ENCODE peak calls at places on chromosome 15, in eight cellular contexts. Z, Y, C, N, G, L, T and O are unnamed samples.

GRCh38 chr15:47711654-47712053 is 5.7 kb upstream of the SEMA6D start:
- DNase-seq in Z (peak; percentile 32), Y (no peak), C (no peak), N (peak; percentile 14), G (no peak), L (no peak), T (no peak), O (no peak)

GRCh38 chr15:82021992-82022391 is 23.8 kb downstream of the MEX3B start:
- DNase-seq in Z (no peak), Y (no peak), C (no peak), N (no peak), G (no peak), L (peak; percentile 85), T (no peak), O (no peak)

GRCh38 chr15:38588672-38589071 is 24.1 kb upstream of the RASGRP1 start:
- DNase-seq in Z (no peak), Y (no peak), C (no peak), N (no peak), G (no peak), L (peak; percentile 38), T (no peak), O (no peak)

GRCh38 chr15:68609618-68610017 is 30.8 kb downstream of the CORO2B start:
- DNase-seq in Z (no peak), Y (no peak), C (peak; percentile 95), N (no peak), G (no peak), L (no peak), T (no peak), O (no peak)

GRCh38 chr15:73105064-73105463 is 52.8 kb downstream of the NEO1 start:
- DNase-seq in Z (no peak), Y (no peak), C (no peak), N (no peak), G (no peak), L (no peak), T (no peak), O (no peak)

GRCh38 chr15:53918180-53919079 is 59.8 kb upstream of the UNC13C start:
- DNase-seq in Z (no peak), Y (no peak), C (no peak), N (no peak), G (no peak), L (no peak), T (no peak), O (no peak)

GRCh38 chr15:88894819-88895767 is at the start of gene HAPLN3:
- DNase-seq in Z (peak; percentile 47), Y (peak; percentile 18), C (no peak), N (peak; percentile 79), G (peak; percentile 63), L (peak; percentile 64), T (peak; percentile 62), O (peak; percentile 11)

GRCh38 chr15:91032919-91033803 is 10.8 kb upstream of the VPS33B start:
- DNase-seq in Z (peak; percentile 60), Y (peak; percentile 17), C (peak; percentile 66), N (peak; percentile 86), G (peak; percentile 45), L (peak; percentile 26), T (no peak), O (peak; percentile 21)

GRCh38 chr15:39598186-39598850 is 17.4 kb downstream of the THBS1 start:
- DNase-seq in Z (peak; percentile 63), Y (no peak), C (no peak), N (no peak), G (no peak), L (no peak), T (no peak), O (no peak)

GRCh38 chr15:61038910-61039309 is 190.2 kb downstream of the RORA start:
- DNase-seq in Z (no peak), Y (no peak), C (no peak), N (no peak), G (no peak), L (no peak), T (no peak), O (no peak)

GRCh38 chr15:49215768-49216739 is 46.0 kb downstream of the GALK2 start:
- DNase-seq in Z (peak; percentile 82), Y (no peak), C (no peak), N (peak; percentile 63), G (no peak), L (no peak), T (no peak), O (no peak)

GRCh38 chr15:97521894-97522293 is 438.6 kb upstream of the ARRDC4 start:
- DNase-seq in Z (no peak), Y (no peak), C (peak; percentile 76), N (peak; percentile 30), G (no peak), L (no peak), T (no peak), O (no peak)

GRCh38 chr15:70152070-70152480 is 54.4 kb upstream of the TLE3 start:
- DNase-seq in Z (no peak), Y (no peak), C (peak; percentile 25), N (no peak), G (no peak), L (no peak), T (no peak), O (no peak)

GRCh38 chr15:64912379-64912778 is 677 bp downstream of the ANKDD1A start:
- DNase-seq in Z (no peak), Y (no peak), C (no peak), N (no peak), G (no peak), L (no peak), T (no peak), O (no peak)

GRCh38 chr15:78212546-78213424 is 21.6 kb downstream of the ACSBG1 start:
- DNase-seq in Z (peak; percentile 71), Y (no peak), C (peak; percentile 92), N (no peak), G (no peak), L (peak; percentile 87), T (peak; percentile 92), O (no peak)

GRCh38 chr15:72935521-72935920 is 116.7 kb upstream of the NEO1 start:
- DNase-seq in Z (no peak), Y (no peak), C (no peak), N (no peak), G (no peak), L (no peak), T (no peak), O (no peak)

GRCh38 chr15:35466476-35466875 is 79.5 kb downstream of the DPH6 start:
- DNase-seq in Z (no peak), Y (no peak), C (no peak), N (no peak), G (no peak), L (peak; percentile 22), T (no peak), O (no peak)

GRCh38 chr15:62020576-62021160 is 39.6 kb downstream of the VPS13C start:
- DNase-seq in Z (no peak), Y (no peak), C (no peak), N (no peak), G (no peak), L (peak; percentile 43), T (peak; percentile 27), O (no peak)

GRCh38 chr15:27679621-27680521 is 419.2 kb downstream of the OCA2 start:
- DNase-seq in Z (no peak), Y (no peak), C (no peak), N (no peak), G (no peak), L (no peak), T (no peak), O (no peak)

GRCh38 chr15:68344600-68344999 is 67.1 kb downstream of the FEM1B start:
- DNase-seq in Z (no peak), Y (no peak), C (no peak), N (no peak), G (no peak), L (peak; percentile 20), T (no peak), O (no peak)

GRCh38 chr15:77654975-77655374 is 22.3 kb upstream of the LINGO1 start:
- DNase-seq in Z (peak; percentile 15), Y (no peak), C (no peak), N (peak; percentile 86), G (no peak), L (no peak), T (no peak), O (no peak)

GRCh38 chr15:81002254-81003022 is 1.7 kb downstream of the TLNRD1 start:
- DNase-seq in Z (no peak), Y (no peak), C (peak; percentile 59), N (peak; percentile 57), G (no peak), L (no peak), T (no peak), O (no peak)

GRCh38 chr15:51623386-51623938 is 891 bp upstream of the DMXL2 start:
- DNase-seq in Z (no peak), Y (no peak), C (no peak), N (no peak), G (no peak), L (no peak), T (no peak), O (no peak)

GRCh38 chr15:85543741-85544155 is 163.3 kb downstream of the AKAP13 start:
- DNase-seq in Z (no peak), Y (peak; percentile 59), C (peak; percentile 60), N (peak; percentile 22), G (peak; percentile 15), L (no peak), T (no peak), O (peak; percentile 8)

GRCh38 chr15:90654233-90655124 is 62.7 kb upstream of the BLM start:
- DNase-seq in Z (no peak), Y (no peak), C (no peak), N (no peak), G (no peak), L (no peak), T (no peak), O (no peak)

GRCh38 chr15:100863406-100864198 is 16.0 kb upstream of the ALDH1A3 start:
- DNase-seq in Z (no peak), Y (no peak), C (peak; percentile 86), N (no peak), G (no peak), L (no peak), T (peak; percentile 36), O (no peak)

GRCh38 chr15:55869660-55870059 is 123.8 kb downstream of the NEDD4 start:
- DNase-seq in Z (no peak), Y (no peak), C (no peak), N (no peak), G (no peak), L (no peak), T (no peak), O (no peak)

GRCh38 chr15:31211353-31211752 is 109.8 kb upstream of the TRPM1 start:
- DNase-seq in Z (no peak), Y (no peak), C (no peak), N (no peak), G (no peak), L (no peak), T (no peak), O (no peak)

GRCh38 chr15:70299931-70300858 is 202.5 kb upstream of the TLE3 start:
- DNase-seq in Z (no peak), Y (peak; percentile 53), C (no peak), N (no peak), G (peak; percentile 71), L (no peak), T (no peak), O (peak; percentile 6)

GRCh38 chr15:52520421-52520820 is 8.3 kb downstream of the MYO5A start:
- DNase-seq in Z (no peak), Y (no peak), C (no peak), N (no peak), G (no peak), L (no peak), T (no peak), O (no peak)

GRCh38 chr15:39591896-39592315 is 11.0 kb downstream of the THBS1 start:
- DNase-seq in Z (peak; percentile 19), Y (no peak), C (no peak), N (no peak), G (no peak), L (no peak), T (no peak), O (no peak)

GRCh38 chr15:79943820-79944219 is 27.2 kb downstream of the BCL2A1 start:
- DNase-seq in Z (no peak), Y (no peak), C (no peak), N (no peak), G (no peak), L (no peak), T (peak; percentile 20), O (no peak)

GRCh38 chr15:94722025-94722636 is 490.8 kb downstream of the MCTP2 start:
- DNase-seq in Z (no peak), Y (no peak), C (no peak), N (peak; percentile 13), G (no peak), L (no peak), T (no peak), O (no peak)

GRCh38 chr15:47517737-47518136 is 199.6 kb upstream of the SEMA6D start:
- DNase-seq in Z (no peak), Y (no peak), C (no peak), N (no peak), G (no peak), L (no peak), T (no peak), O (no peak)